ENCODE peak calls at places on chromosomes 12 and 14, in ten cellular contexts. One of them, this sample, is unnamed.

GRCh38 chr14:79363291-79363690 is 848.0 kb downstream of the DIO2 start:
- DNase-seq in colonic mucosa: no peak
- DNase-seq in adipocyte: no peak
- DNase-seq in adrenal gland: no peak
- DNase-seq in GM23338: no peak
- DNase-seq in epithelial cell of proximal tubule: no peak
- DNase-seq in BJ: no peak
- DNase-seq in PC-3: no peak
- DNase-seq in fibroblast of pulmonary artery: no peak
- DNase-seq in CD8-positive, alpha-beta T cell: no peak
- DNase-seq in this sample: no peak

GRCh38 chr12:94615284-94616216 is 34.8 kb downstream of the TMCC3 start:
- DNase-seq in colonic mucosa: peak
- DNase-seq in adipocyte: no peak
- DNase-seq in adrenal gland: peak
- DNase-seq in GM23338: no peak
- DNase-seq in epithelial cell of proximal tubule: no peak
- DNase-seq in BJ: no peak
- DNase-seq in PC-3: peak
- DNase-seq in fibroblast of pulmonary artery: peak
- DNase-seq in CD8-positive, alpha-beta T cell: no peak
- DNase-seq in this sample: peak

GRCh38 chr12:89504560-89505346 is 19.8 kb downstream of the GALNT4 start:
- DNase-seq in colonic mucosa: no peak
- DNase-seq in adipocyte: no peak
- DNase-seq in adrenal gland: no peak
- DNase-seq in GM23338: no peak
- DNase-seq in epithelial cell of proximal tubule: no peak
- DNase-seq in BJ: no peak
- DNase-seq in PC-3: peak
- DNase-seq in fibroblast of pulmonary artery: peak
- DNase-seq in CD8-positive, alpha-beta T cell: no peak
- DNase-seq in this sample: no peak

GRCh38 chr12:107990325-107990724 is 138.8 kb upstream of the WSCD2 start:
- DNase-seq in colonic mucosa: peak
- DNase-seq in adipocyte: peak
- DNase-seq in adrenal gland: no peak
- DNase-seq in GM23338: peak
- DNase-seq in epithelial cell of proximal tubule: no peak
- DNase-seq in BJ: no peak
- DNase-seq in PC-3: peak
- DNase-seq in fibroblast of pulmonary artery: peak
- DNase-seq in CD8-positive, alpha-beta T cell: no peak
- DNase-seq in this sample: no peak

GRCh38 chr14:98890556-98891340 is 381.2 kb downstream of the BCL11B start:
- DNase-seq in colonic mucosa: no peak
- DNase-seq in adipocyte: no peak
- DNase-seq in adrenal gland: no peak
- DNase-seq in GM23338: no peak
- DNase-seq in epithelial cell of proximal tubule: no peak
- DNase-seq in BJ: no peak
- DNase-seq in PC-3: no peak
- DNase-seq in fibroblast of pulmonary artery: no peak
- DNase-seq in CD8-positive, alpha-beta T cell: no peak
- DNase-seq in this sample: no peak

GRCh38 chr12:121576851-121577391 is 3.9 kb downstream of the KDM2B start:
- DNase-seq in colonic mucosa: peak
- DNase-seq in adipocyte: peak
- DNase-seq in adrenal gland: no peak
- DNase-seq in GM23338: peak
- DNase-seq in epithelial cell of proximal tubule: no peak
- DNase-seq in BJ: peak
- DNase-seq in PC-3: peak
- DNase-seq in fibroblast of pulmonary artery: peak
- DNase-seq in CD8-positive, alpha-beta T cell: no peak
- DNase-seq in this sample: no peak

GRCh38 chr12:11228268-11228879 is 41.1 kb downstream of the PRB3 start:
- DNase-seq in colonic mucosa: peak
- DNase-seq in adipocyte: peak
- DNase-seq in adrenal gland: peak
- DNase-seq in GM23338: peak
- DNase-seq in epithelial cell of proximal tubule: no peak
- DNase-seq in BJ: no peak
- DNase-seq in PC-3: peak
- DNase-seq in fibroblast of pulmonary artery: peak
- DNase-seq in CD8-positive, alpha-beta T cell: no peak
- DNase-seq in this sample: no peak

GRCh38 chr12:102960766-102961487 is 3.5 kb downstream of the ASCL1 start:
- DNase-seq in colonic mucosa: no peak
- DNase-seq in adipocyte: no peak
- DNase-seq in adrenal gland: no peak
- DNase-seq in GM23338: no peak
- DNase-seq in epithelial cell of proximal tubule: no peak
- DNase-seq in BJ: no peak
- DNase-seq in PC-3: no peak
- DNase-seq in fibroblast of pulmonary artery: no peak
- DNase-seq in CD8-positive, alpha-beta T cell: no peak
- DNase-seq in this sample: no peak

GRCh38 chr14:99749142-99749541 is 44.1 kb upstream of the EML1 start:
- DNase-seq in colonic mucosa: no peak
- DNase-seq in adipocyte: no peak
- DNase-seq in adrenal gland: no peak
- DNase-seq in GM23338: peak
- DNase-seq in epithelial cell of proximal tubule: no peak
- DNase-seq in BJ: no peak
- DNase-seq in PC-3: no peak
- DNase-seq in fibroblast of pulmonary artery: no peak
- DNase-seq in CD8-positive, alpha-beta T cell: no peak
- DNase-seq in this sample: no peak

GRCh38 chr14:94164685-94165431 is 9.3 kb upstream of the PPP4R4 start:
- DNase-seq in colonic mucosa: no peak
- DNase-seq in adipocyte: no peak
- DNase-seq in adrenal gland: no peak
- DNase-seq in GM23338: peak
- DNase-seq in epithelial cell of proximal tubule: no peak
- DNase-seq in BJ: no peak
- DNase-seq in PC-3: no peak
- DNase-seq in fibroblast of pulmonary artery: no peak
- DNase-seq in CD8-positive, alpha-beta T cell: no peak
- DNase-seq in this sample: no peak
- H3K4me3 ChIP-seq in colonic mucosa: no peak
- H3K4me3 ChIP-seq in adipocyte: no peak
- H3K4me3 ChIP-seq in adrenal gland: no peak
- H3K4me3 ChIP-seq in GM23338: peak
- H3K4me3 ChIP-seq in epithelial cell of proximal tubule: no peak
- H3K4me3 ChIP-seq in BJ: no peak
- H3K4me3 ChIP-seq in PC-3: no peak
- H3K4me3 ChIP-seq in fibroblast of pulmonary artery: no peak
- H3K4me3 ChIP-seq in CD8-positive, alpha-beta T cell: no peak
- H3K4me3 ChIP-seq in this sample: no peak

GRCh38 chr14:95514131-95515079 is 2.0 kb downstream of the SYNE3 start:
- DNase-seq in colonic mucosa: no peak
- DNase-seq in adipocyte: no peak
- DNase-seq in adrenal gland: no peak
- DNase-seq in GM23338: peak
- DNase-seq in epithelial cell of proximal tubule: no peak
- DNase-seq in BJ: no peak
- DNase-seq in PC-3: no peak
- DNase-seq in fibroblast of pulmonary artery: no peak
- DNase-seq in CD8-positive, alpha-beta T cell: no peak
- DNase-seq in this sample: no peak
- H3K4me3 ChIP-seq in colonic mucosa: no peak
- H3K4me3 ChIP-seq in adipocyte: peak
- H3K4me3 ChIP-seq in adrenal gland: peak
- H3K4me3 ChIP-seq in GM23338: no peak
- H3K4me3 ChIP-seq in epithelial cell of proximal tubule: no peak
- H3K4me3 ChIP-seq in BJ: no peak
- H3K4me3 ChIP-seq in PC-3: no peak
- H3K4me3 ChIP-seq in fibroblast of pulmonary artery: no peak
- H3K4me3 ChIP-seq in CD8-positive, alpha-beta T cell: peak
- H3K4me3 ChIP-seq in this sample: no peak

DNA sequence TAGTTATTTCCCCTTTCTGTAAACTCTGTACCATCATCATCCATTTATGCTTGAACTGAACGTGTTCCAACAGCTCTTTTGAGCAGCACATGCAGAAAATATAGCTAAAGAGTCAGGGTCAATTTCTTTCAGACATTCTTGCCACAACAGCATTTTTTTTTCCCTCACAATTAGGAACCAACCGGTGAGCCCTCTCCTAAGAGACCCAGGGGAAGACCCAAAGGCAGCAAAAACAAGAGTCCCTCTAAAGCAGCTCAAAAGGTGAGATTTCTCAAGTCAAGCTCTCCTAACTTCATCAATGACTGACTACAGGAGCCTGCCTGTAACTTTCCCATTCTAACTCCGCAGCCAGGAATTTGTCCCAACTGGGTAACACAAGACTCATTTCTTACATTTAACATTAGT is 3.5 kb downstream of the HMGA2 start:
- DNase-seq in colonic mucosa: no peak
- DNase-seq in adipocyte: peak
- DNase-seq in adrenal gland: no peak
- DNase-seq in GM23338: peak
- DNase-seq in epithelial cell of proximal tubule: no peak
- DNase-seq in BJ: no peak
- DNase-seq in PC-3: peak
- DNase-seq in fibroblast of pulmonary artery: peak
- DNase-seq in CD8-positive, alpha-beta T cell: no peak
- DNase-seq in this sample: no peak
- H3K4me3 ChIP-seq in colonic mucosa: no peak
- H3K4me3 ChIP-seq in adipocyte: peak
- H3K4me3 ChIP-seq in adrenal gland: no peak
- H3K4me3 ChIP-seq in GM23338: peak
- H3K4me3 ChIP-seq in epithelial cell of proximal tubule: peak
- H3K4me3 ChIP-seq in BJ: peak
- H3K4me3 ChIP-seq in PC-3: peak
- H3K4me3 ChIP-seq in fibroblast of pulmonary artery: peak
- H3K4me3 ChIP-seq in CD8-positive, alpha-beta T cell: no peak
- H3K4me3 ChIP-seq in this sample: no peak

DNA sequence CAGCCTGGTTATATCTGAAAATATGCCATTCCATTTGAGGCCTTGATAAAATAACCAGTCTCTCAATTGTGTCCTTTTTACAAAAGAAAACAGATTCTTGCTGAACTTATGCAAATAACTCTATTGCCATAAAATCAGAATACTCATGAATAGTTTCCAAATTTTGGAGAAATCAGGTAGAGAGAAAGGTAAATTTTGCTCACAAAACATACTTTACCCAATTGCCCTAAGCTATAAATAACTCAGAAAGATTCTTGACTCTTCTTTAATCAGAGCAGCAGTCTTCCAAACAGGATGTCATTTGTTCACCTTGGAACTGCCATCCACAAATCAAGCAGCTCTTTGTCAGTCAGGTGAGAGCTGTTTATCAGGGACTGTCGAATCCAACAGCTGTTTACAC is 12.6 kb downstream of the ZNF26 start:
- DNase-seq in colonic mucosa: no peak
- DNase-seq in adipocyte: no peak
- DNase-seq in adrenal gland: no peak
- DNase-seq in GM23338: peak
- DNase-seq in epithelial cell of proximal tubule: no peak
- DNase-seq in BJ: no peak
- DNase-seq in PC-3: no peak
- DNase-seq in fibroblast of pulmonary artery: no peak
- DNase-seq in CD8-positive, alpha-beta T cell: no peak
- DNase-seq in this sample: no peak
- H3K4me3 ChIP-seq in colonic mucosa: no peak
- H3K4me3 ChIP-seq in adipocyte: peak
- H3K4me3 ChIP-seq in adrenal gland: no peak
- H3K4me3 ChIP-seq in GM23338: no peak
- H3K4me3 ChIP-seq in epithelial cell of proximal tubule: no peak
- H3K4me3 ChIP-seq in BJ: no peak
- H3K4me3 ChIP-seq in PC-3: no peak
- H3K4me3 ChIP-seq in fibroblast of pulmonary artery: no peak
- H3K4me3 ChIP-seq in CD8-positive, alpha-beta T cell: no peak
- H3K4me3 ChIP-seq in this sample: no peak

GRCh38 chr12:12683298-12683697 is 12.7 kb downstream of the GPR19 start:
- DNase-seq in colonic mucosa: no peak
- DNase-seq in adipocyte: no peak
- DNase-seq in adrenal gland: no peak
- DNase-seq in GM23338: no peak
- DNase-seq in epithelial cell of proximal tubule: no peak
- DNase-seq in BJ: no peak
- DNase-seq in PC-3: no peak
- DNase-seq in fibroblast of pulmonary artery: no peak
- DNase-seq in CD8-positive, alpha-beta T cell: no peak
- DNase-seq in this sample: no peak
- H3K4me3 ChIP-seq in colonic mucosa: no peak
- H3K4me3 ChIP-seq in adipocyte: no peak
- H3K4me3 ChIP-seq in adrenal gland: no peak
- H3K4me3 ChIP-seq in GM23338: peak
- H3K4me3 ChIP-seq in epithelial cell of proximal tubule: no peak
- H3K4me3 ChIP-seq in BJ: no peak
- H3K4me3 ChIP-seq in PC-3: no peak
- H3K4me3 ChIP-seq in fibroblast of pulmonary artery: no peak
- H3K4me3 ChIP-seq in CD8-positive, alpha-beta T cell: no peak
- H3K4me3 ChIP-seq in this sample: no peak

GRCh38 chr12:6968426-6968825 is 2.0 kb downstream of the PHB2 start:
- DNase-seq in colonic mucosa: no peak
- DNase-seq in adipocyte: no peak
- DNase-seq in adrenal gland: no peak
- DNase-seq in GM23338: no peak
- DNase-seq in epithelial cell of proximal tubule: no peak
- DNase-seq in BJ: no peak
- DNase-seq in PC-3: no peak
- DNase-seq in fibroblast of pulmonary artery: no peak
- DNase-seq in CD8-positive, alpha-beta T cell: no peak
- DNase-seq in this sample: no peak
- H3K4me3 ChIP-seq in colonic mucosa: no peak
- H3K4me3 ChIP-seq in adipocyte: peak
- H3K4me3 ChIP-seq in adrenal gland: no peak
- H3K4me3 ChIP-seq in GM23338: peak
- H3K4me3 ChIP-seq in epithelial cell of proximal tubule: no peak
- H3K4me3 ChIP-seq in BJ: no peak
- H3K4me3 ChIP-seq in PC-3: peak
- H3K4me3 ChIP-seq in fibroblast of pulmonary artery: peak
- H3K4me3 ChIP-seq in CD8-positive, alpha-beta T cell: no peak
- H3K4me3 ChIP-seq in this sample: peak

GRCh38 chr14:75281691-75282000 is 3.0 kb downstream of the FOS start:
- DNase-seq in colonic mucosa: no peak
- DNase-seq in adipocyte: no peak
- DNase-seq in adrenal gland: no peak
- DNase-seq in GM23338: no peak
- DNase-seq in epithelial cell of proximal tubule: no peak
- DNase-seq in BJ: no peak
- DNase-seq in PC-3: no peak
- DNase-seq in fibroblast of pulmonary artery: no peak
- DNase-seq in CD8-positive, alpha-beta T cell: no peak
- DNase-seq in this sample: no peak
- H3K4me3 ChIP-seq in colonic mucosa: peak
- H3K4me3 ChIP-seq in adipocyte: peak
- H3K4me3 ChIP-seq in adrenal gland: peak
- H3K4me3 ChIP-seq in GM23338: peak
- H3K4me3 ChIP-seq in epithelial cell of proximal tubule: peak
- H3K4me3 ChIP-seq in BJ: no peak
- H3K4me3 ChIP-seq in PC-3: no peak
- H3K4me3 ChIP-seq in fibroblast of pulmonary artery: no peak
- H3K4me3 ChIP-seq in CD8-positive, alpha-beta T cell: no peak
- H3K4me3 ChIP-seq in this sample: no peak

This sample was measured in Peyer's patch.